ENCODE peak calls at places on chromosomes 12 and 14, in five cellular contexts. J is HFFc6, T is MM.1S, H is cardiac fibroblast, B is body of pancreas. F is an unnamed sample.

GRCh38 chr14:104602315-104602932 is 2.1 kb downstream of the TMEM179 start:
- DNase-seq in H (no peak), B (no peak), J (no peak), T (no peak), F (no peak)

GRCh38 chr12:96195845-96196451 is 1.8 kb downstream of the ELK3 start:
- DNase-seq in J (peak; percentile 69), H (peak; percentile 66), B (no peak), T (peak; percentile 34), F (no peak)

GRCh38 chr14:50086316-50086700 is 30.1 kb downstream of the VCPKMT start:
- DNase-seq in B (no peak), T (no peak), H (no peak), J (no peak), F (no peak)

GRCh38 chr12:53748072-53748840 is 3.5 kb downstream of the CISTR start:
- DNase-seq in B (no peak), H (no peak), T (no peak), J (no peak), F (no peak)

GRCh38 chr12:73053903-73054302 is 781.7 kb downstream of the TRHDE start:
- DNase-seq in B (no peak), T (no peak), H (no peak), J (no peak), F (no peak)

GRCh38 chr12:11875414-11875935 is 195.3 kb upstream of the BCL2L14 start:
- DNase-seq in H (no peak), T (no peak), B (no peak), J (no peak), F (no peak)

GRCh38 chr12:93582351-93582750 is 9.9 kb downstream of the SOCS2 start:
- DNase-seq in H (no peak), B (no peak), J (no peak), T (no peak), F (no peak)

GRCh38 chr14:103118663-103119404 is 4.4 kb upstream of the TNFAIP2 start:
- DNase-seq in T (no peak), B (peak; percentile 84), H (no peak), J (no peak), F (no peak)

GRCh38 chr12:5808956-5809355 is 136.1 kb downstream of the ANO2 start:
- DNase-seq in B (no peak), H (no peak), T (no peak), J (peak; percentile 90), F (no peak)

GRCh38 chr12:122951979-122952892 is 14.0 kb downstream of the ABCB9 start:
- DNase-seq in T (peak; percentile 59), H (peak; percentile 80), J (peak; percentile 64), B (peak; percentile 84), F (no peak)

GRCh38 chr12:75437564-75437963 is 43.0 kb upstream of the GLIPR1 start:
- DNase-seq in J (peak; percentile 43), H (peak; percentile 78), B (no peak), T (peak; percentile 53), F (no peak)

GRCh38 chr12:88579941-88580871 is at the start of gene KITLG:
- DNase-seq in T (peak; percentile 70), H (peak; percentile 91), B (peak; percentile 88), J (peak; percentile 79), F (peak; percentile 77)

GRCh38 chr12:131457331-131458047 is 253.4 kb upstream of the SFSWAP start:
- DNase-seq in B (no peak), T (no peak), H (no peak), J (no peak), F (no peak)

GRCh38 chr12:54193437-54193836 is 4.7 kb upstream of the SMUG1 start:
- DNase-seq in B (no peak), J (no peak), H (no peak), T (no peak), F (no peak)

GRCh38 chr14:65849096-65849495 is 436.6 kb downstream of the FUT8 start:
- DNase-seq in B (no peak), H (no peak), T (no peak), J (no peak), F (no peak)

GRCh38 chr14:64612021-64612380 is 62.2 kb downstream of the PPP1R36 start:
- DNase-seq in T (no peak), J (peak; percentile 78), H (peak; percentile 43), B (no peak), F (peak; percentile 61)

GRCh38 chr12:129762436-129762835 is 141.4 kb downstream of the TMEM132D start:
- DNase-seq in T (no peak), B (no peak), H (no peak), J (no peak), F (no peak)

GRCh38 chr14:101230161-101230850 is 326.8 kb upstream of the RTL1 start:
- DNase-seq in J (no peak), B (no peak), T (no peak), H (no peak), F (no peak)

GRCh38 chr12:43988838-43989560 is 153.1 kb downstream of the TMEM117 start:
- DNase-seq in T (peak; percentile 48), H (peak; percentile 18), J (no peak), B (no peak), F (no peak)

GRCh38 chr14:58138065-58138718 is 13.8 kb downstream of the ARMH4 start:
- DNase-seq in T (no peak), H (no peak), J (no peak), B (no peak), F (no peak)

GRCh38 chr14:76546426-76547221 is 170.7 kb downstream of the ESRRB start:
- DNase-seq in T (no peak), J (peak; percentile 3), B (peak; percentile 3), H (no peak), F (no peak)

GRCh38 chr12:124500232-124501079 is 67.0 kb downstream of the NCOR2 start:
- DNase-seq in J (peak; percentile 37), T (no peak), B (peak; percentile 67), H (peak; percentile 39), F (no peak)
- TF ChIP-seq CTCF in J (no peak), T (no peak), B (no peak), H (no peak), F (no peak)

GRCh38 chr14:99037777-99038176 is 234.2 kb downstream of the BCL11B start:
- DNase-seq in B (no peak), T (no peak), H (no peak), J (no peak), F (no peak)
- TF ChIP-seq CTCF in B (no peak), T (no peak), H (no peak), J (peak; percentile 61), F (no peak)

GRCh38 chr12:65962921-65963883 is 138.9 kb downstream of the HMGA2 start:
- DNase-seq in T (peak; percentile 15), J (no peak), B (peak; percentile 20), H (peak; percentile 47), F (no peak)
- TF ChIP-seq CTCF in T (no peak), J (peak; percentile 49), B (no peak), H (peak; percentile 11), F (peak; percentile 10)

GRCh38 chr12:106118-106561 is 39.6 kb downstream of the IQSEC3 start:
- DNase-seq in H (peak; percentile 32), J (no peak), T (peak; percentile 86), B (no peak), F (no peak)
- TF ChIP-seq CTCF in H (no peak), J (peak; percentile 48), T (peak; percentile 74), B (no peak), F (no peak)

GRCh38 chr14:62739647-62740046 is 305.6 kb downstream of the KCNH5 start:
- DNase-seq in H (no peak), B (no peak), T (no peak), J (no peak), F (no peak)

GRCh38 chr14:62736426-62737043 is 308.7 kb downstream of the KCNH5 start:
- DNase-seq in B (no peak), T (no peak), H (no peak), J (no peak), F (no peak)

GRCh38 chr14:62736004-62736403 is 309.3 kb downstream of the KCNH5 start:
- DNase-seq in H (no peak), T (no peak), J (no peak), B (no peak), F (no peak)

DNA sequence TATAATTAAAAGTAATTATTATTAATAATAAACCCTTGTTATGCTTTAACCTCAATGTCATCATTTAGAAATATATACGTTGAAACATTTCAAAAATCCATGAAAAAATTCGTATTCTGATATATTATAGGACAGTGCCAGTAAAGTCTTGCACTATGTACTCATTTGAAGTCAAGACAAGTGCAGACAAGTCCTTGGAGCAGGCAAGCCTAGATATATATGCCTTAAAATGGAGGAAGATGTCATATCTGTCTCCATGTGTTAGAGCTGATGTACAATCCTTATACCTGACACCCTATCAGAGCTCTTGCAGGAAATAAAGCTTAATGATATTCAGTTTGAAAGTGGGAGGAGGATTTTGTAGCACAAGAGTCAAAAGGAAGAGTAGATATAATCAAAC is 310.4 kb downstream of the KCNH5 start:
- DNase-seq in H (no peak), B (no peak), T (no peak), J (no peak), F (no peak)
- TF ChIP-seq CTCF in H (no peak), B (no peak), T (no peak), J (no peak), F (no peak)